ENCODE peak calls at places on chromosomes 16 and 17, in seven cellular contexts. D is kidney glomerular epithelial cell; N is body of pancreas; X is CD8-positive, alpha-beta T cell; O is G401; S is brain pericyte; C is tibial artery. A is an unnamed sample.

GRCh38 chr17:17822189-17822978 is 14.4 kb downstream of the SREBF1 start:
- DNase-seq in D (no peak), N (peak), X (no peak), O (peak), S (no peak), C (peak), A (no peak)

GRCh38 chr17:80632046-80632581 is 87.5 kb downstream of the RPTOR start:
- DNase-seq in D (no peak), N (no peak), X (no peak), O (no peak), S (no peak), C (no peak), A (no peak)

GRCh38 chr17:8465381-8466158 is 29.9 kb downstream of the NDEL1 start:
- DNase-seq in D (no peak), N (no peak), X (no peak), O (no peak), S (no peak), C (no peak), A (no peak)

GRCh38 chr17:52383493-52384100 is 225.1 kb upstream of the CA10 start:
- DNase-seq in D (peak), N (peak), X (no peak), O (peak), S (no peak), C (no peak), A (no peak)

GRCh38 chr17:40070895-40071719 is 8.3 kb downstream of the THRA start:
- DNase-seq in D (no peak), N (peak), X (no peak), O (peak), S (no peak), C (peak), A (no peak)

GRCh38 chr17:66138120-66138519 is 53.8 kb downstream of the CEP112 start:
- DNase-seq in D (no peak), N (no peak), X (no peak), O (no peak), S (no peak), C (no peak), A (no peak)

GRCh38 chr17:50190278-50191069 is 11.0 kb downstream of the COL1A1 start:
- DNase-seq in D (no peak), N (no peak), X (no peak), O (no peak), S (no peak), C (no peak), A (no peak)

GRCh38 chr17:82324566-82325285 is 7.3 kb upstream of the CD7 start:
- DNase-seq in D (no peak), N (no peak), X (no peak), O (no peak), S (no peak), C (no peak), A (no peak)

GRCh38 chr16:21260870-21261791 is 17.0 kb downstream of the CRYM start:
- DNase-seq in D (peak), N (peak), X (no peak), O (peak), S (no peak), C (no peak), A (no peak)

GRCh38 chr17:79749156-79749815 is 18.5 kb downstream of the ENPP7 start:
- DNase-seq in D (peak), N (no peak), X (no peak), O (no peak), S (no peak), C (no peak), A (no peak)

GRCh38 chr16:89507219-89507833 is 877 bp upstream of the SPG7 start:
- DNase-seq in D (no peak), N (no peak), X (peak), O (peak), S (no peak), C (no peak), A (no peak)

GRCh38 chr16:19177111-19177747 is 9.2 kb downstream of the SYT17 start:
- DNase-seq in D (no peak), N (no peak), X (no peak), O (no peak), S (no peak), C (no peak), A (no peak)

GRCh38 chr17:81491761-81492160 is 20.8 kb downstream of the ACTG1 start:
- DNase-seq in D (no peak), N (no peak), X (no peak), O (no peak), S (no peak), C (no peak), A (no peak)

GRCh38 chr16:51465026-51465425 is 314.0 kb upstream of the SALL1 start:
- DNase-seq in D (no peak), N (no peak), X (no peak), O (no peak), S (no peak), C (no peak), A (no peak)

GRCh38 chr17:78735832-78736525 is 46.1 kb downstream of the CYTH1 start:
- DNase-seq in D (peak), N (peak), X (no peak), O (no peak), S (no peak), C (no peak), A (no peak)

A was measured in CD8-positive, alpha-beta memory T cell.